ENCODE peak calls at places on chromosomes 7 and 10, in eight cellular contexts. L is cardiac muscle cell, F is PC-3, I is stomach, M is kidney, R is mucosa of descending colon, J is Panc1, G is neural progenitor cell. O is an unnamed sample. For H3K4me1 and H3K36me3, the result is how much of the 10 kb centered on the place peaks cover.

GRCh38 chr7:133545613-133546012 is 292.7 kb downstream of the EXOC4 start:
- DNase-seq in M (no peak), L (no peak), I (no peak), R (no peak), F (peak), G (no peak), J (no peak), O (no peak)

GRCh38 chr7:55533050-55533728 is 39.1 kb downstream of the VOPP1 start:
- DNase-seq in G (no peak), L (no peak), J (no peak), R (no peak), M (no peak), I (no peak), F (peak), O (no peak)

GRCh38 chr10:89426230-89426868 is 12.0 kb downstream of the IFIT5 start:
- DNase-seq in L (peak), J (peak), G (peak), R (no peak), M (no peak), F (peak), I (no peak), O (no peak)

GRCh38 chr10:11018830-11019692 is 1.4 kb downstream of the CELF2 start:
- DNase-seq in R (no peak), J (no peak), G (no peak), I (no peak), L (no peak), M (no peak), F (no peak), O (no peak)

GRCh38 chr10:75395955-75396860 is 5.4 kb downstream of the ZNF503 start:
- DNase-seq in L (peak), I (no peak), M (peak), G (peak), F (peak), R (peak), J (no peak), O (peak)

GRCh38 chr10:88754272-88754671 is 5.5 kb upstream of the LIPN start:
- DNase-seq in I (no peak), F (peak), G (no peak), R (no peak), M (no peak), L (no peak), J (no peak), O (no peak)

GRCh38 chr10:5165738-5166137 is 19.2 kb downstream of the AKR1C8 start:
- DNase-seq in L (no peak), F (no peak), G (peak), M (no peak), R (no peak), I (no peak), J (no peak), O (no peak)

GRCh38 chr7:149664666-149665065 is 108.7 kb downstream of the ZNF467 start:
- DNase-seq in R (no peak), F (no peak), G (no peak), J (no peak), L (no peak), I (no peak), M (no peak), O (no peak)

GRCh38 chr10:125231116-125231812 is 70.9 kb upstream of the CTBP2 start:
- DNase-seq in F (peak), M (no peak), J (no peak), R (no peak), I (no peak), G (no peak), L (no peak), O (no peak)

GRCh38 chr7:37973915-37974314 is 53.5 kb downstream of the EPDR1 start:
- DNase-seq in R (no peak), J (no peak), G (no peak), F (no peak), L (peak), I (no peak), M (no peak), O (no peak)

GRCh38 chr7:122750389-122750788 is 47.7 kb upstream of the RNF148 start:
- DNase-seq in G (no peak), R (no peak), M (no peak), I (no peak), J (no peak), L (no peak), F (no peak), O (no peak)

GRCh38 chr7:99083068-99083651 is 60.7 kb downstream of the SMURF1 start:
- DNase-seq in I (no peak), G (no peak), L (no peak), J (no peak), R (no peak), M (no peak), F (peak), O (no peak)

GRCh38 chr10:28130267-28130666 is 131.4 kb upstream of the ODAD2 start:
- DNase-seq in R (no peak), J (no peak), L (no peak), I (no peak), G (no peak), F (peak), M (no peak), O (no peak)

GRCh38 chr7:69199661-69200060 is 398.6 kb upstream of the AUTS2 start:
- DNase-seq in J (no peak), G (no peak), M (no peak), R (no peak), I (no peak), F (no peak), L (no peak), O (no peak)

GRCh38 chr7:93920496-93921189 is 892 bp upstream of the GNG11 start:
- DNase-seq in R (no peak), J (no peak), L (no peak), I (no peak), G (no peak), F (no peak), M (no peak), O (no peak)

GRCh38 chr7:52749880-52750279 is 285.6 kb upstream of the POM121L12 start:
- DNase-seq in L (no peak), R (no peak), F (no peak), M (no peak), G (peak), I (no peak), J (no peak), O (no peak)

GRCh38 chr10:131453772-131454634 is 142.5 kb upstream of the TCERG1L start:
- DNase-seq in I (peak), J (no peak), M (peak), G (peak), R (no peak), L (peak), F (peak), O (no peak)

GRCh38 chr7:22348379-22348778 is 8.6 kb downstream of the RAPGEF5 start:
- DNase-seq in R (no peak), I (no peak), J (no peak), F (peak), M (no peak), L (no peak), G (no peak), O (no peak)

GRCh38 chr10:79299397-79300370 is 47.6 kb upstream of the PPIF start:
- DNase-seq in R (no peak), F (peak), M (no peak), J (no peak), L (no peak), I (no peak), G (no peak), O (no peak)

GRCh38 chr10:92737484-92737883 is 47.7 kb downstream of the HHEX start:
- DNase-seq in J (no peak), R (no peak), F (no peak), G (no peak), I (no peak), L (no peak), M (no peak), O (no peak)

GRCh38 chr10:79176949-79177602 is 108.3 kb downstream of the ZMIZ1 start:
- DNase-seq in R (no peak), L (no peak), I (no peak), F (no peak), J (no peak), M (peak), G (no peak), O (no peak)

DNA sequence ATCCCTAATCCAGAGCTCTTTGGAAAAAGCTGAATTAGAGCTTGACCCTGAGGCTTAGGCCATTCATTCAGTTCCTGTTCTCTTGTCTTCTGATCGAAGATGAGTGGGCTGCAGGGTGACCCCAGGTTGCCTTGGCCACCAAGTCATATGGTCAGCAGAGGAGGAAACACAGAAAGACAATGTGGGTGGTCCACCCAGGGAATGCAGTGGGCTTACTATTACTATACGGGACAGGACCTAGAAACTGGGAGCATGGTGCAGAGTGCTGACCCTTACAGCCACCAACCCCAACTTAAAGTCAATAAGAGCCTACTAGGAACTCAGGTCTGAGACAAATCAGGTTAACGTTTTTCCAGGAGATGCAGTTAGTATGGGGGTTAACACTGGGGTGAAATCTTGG is 200.5 kb downstream of the HERPUD2 start:
- DNase-seq in I (no peak), G (no peak), F (no peak), R (no peak), L (no peak), J (no peak), M (no peak), O (no peak)
- H3K4me1 ChIP-seq in I (under half), G (under half), F (under half), R (under half), L (under half), J (under half), M (under half), O (under half)

DNA sequence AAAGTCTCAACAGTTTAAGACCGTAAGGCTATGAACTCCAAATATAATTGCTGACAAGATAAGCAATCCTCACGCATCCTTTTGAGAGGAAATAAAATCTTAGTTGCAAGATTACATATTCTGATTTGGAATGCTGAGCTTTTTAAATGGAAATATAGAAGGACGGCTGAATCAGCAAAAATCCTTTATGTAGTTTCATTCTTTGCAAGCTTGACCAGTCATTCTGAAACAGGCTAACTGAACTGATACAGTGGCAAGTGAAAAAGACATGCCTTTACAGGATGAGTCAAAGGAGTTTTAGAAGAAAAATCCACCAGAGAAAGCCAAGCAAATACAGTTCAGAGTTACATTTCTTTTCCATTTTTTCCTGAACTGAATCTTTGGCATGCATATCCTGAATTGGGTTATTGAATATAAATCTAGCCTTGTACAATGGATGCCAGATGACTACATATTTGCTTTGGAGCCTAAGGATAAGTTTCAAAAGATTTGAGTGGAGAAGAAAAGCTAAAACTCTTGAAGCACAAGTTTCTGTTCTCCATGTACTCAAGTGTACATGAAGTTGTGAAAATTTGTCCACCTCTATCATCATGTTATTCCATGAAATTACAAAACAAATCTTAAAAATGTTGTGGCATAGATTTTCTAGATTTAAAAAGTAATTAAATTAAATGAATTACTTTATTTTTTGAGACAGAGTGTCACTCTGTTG is 4.4 kb downstream of the VIM start:
- DNase-seq in R (no peak), G (no peak), I (no peak), F (no peak), L (no peak), J (no peak), M (no peak), O (no peak)
- H3K36me3 ChIP-seq in R (under half), G (under half), I (half or more), F (under half), L (half or more), J (under half), M (under half), O (half or more)

GRCh38 chr10:14645239-14645960 is 129.3 kb downstream of the FAM107B start:
- DNase-seq in L (no peak), M (no peak), J (no peak), I (no peak), F (no peak), R (no peak), G (no peak), O (no peak)

GRCh38 chr10:14648042-14648765 is 126.5 kb downstream of the FAM107B start:
- DNase-seq in F (no peak), R (peak), G (peak), J (no peak), L (peak), M (peak), I (peak), O (peak)

GRCh38 chr10:14649739-14650138 is 125.0 kb downstream of the FAM107B start:
- DNase-seq in F (no peak), I (no peak), J (no peak), G (no peak), L (no peak), R (no peak), M (no peak), O (no peak)

GRCh38 chr10:14652067-14652466 is 122.6 kb downstream of the FAM107B start:
- DNase-seq in J (no peak), L (no peak), G (no peak), M (no peak), F (no peak), I (no peak), R (no peak), O (no peak)

GRCh38 chr10:14648936-14649335 is 125.8 kb downstream of the FAM107B start:
- DNase-seq in G (no peak), J (no peak), R (no peak), I (no peak), F (no peak), L (no peak), M (no peak), O (no peak)
- H3K4me1 ChIP-seq in G (under half), J (under half), R (under half), I (under half), F (under half), L (under half), M (under half), O (under half)

GRCh38 chr7:42926204-42926603 is 5.8 kb downstream of the PSMA2 start:
- DNase-seq in R (no peak), M (no peak), I (no peak), L (no peak), G (no peak), F (no peak), J (no peak), O (no peak)

GRCh38 chr7:42925630-42926029 is 6.3 kb downstream of the PSMA2 start:
- DNase-seq in I (no peak), L (no peak), F (no peak), R (no peak), M (no peak), J (no peak), G (no peak), O (no peak)

GRCh38 chr7:42924223-42924877 is 7.6 kb downstream of the PSMA2 start:
- DNase-seq in G (no peak), L (no peak), I (no peak), J (no peak), F (no peak), M (no peak), R (no peak), O (no peak)

GRCh38 chr7:42922017-42922753 is 9.8 kb downstream of the PSMA2 start:
- DNase-seq in J (no peak), I (no peak), G (no peak), M (no peak), R (no peak), F (no peak), L (no peak), O (no peak)
- H3K36me3 ChIP-seq in J (half or more), I (half or more), G (under half), M (half or more), R (under half), F (half or more), L (half or more), O (half or more)

GRCh38 chr10:49601857-49602256 is 8.3 kb upstream of the SLC18A3 start:
- DNase-seq in J (no peak), G (no peak), M (no peak), I (peak), R (no peak), F (peak), L (no peak), O (no peak)

GRCh38 chr10:49600046-49600445 is 10.1 kb upstream of the SLC18A3 start:
- DNase-seq in R (no peak), G (no peak), L (no peak), M (no peak), I (no peak), J (no peak), F (no peak), O (no peak)

GRCh38 chr10:49599546-49599945 is 10.6 kb upstream of the SLC18A3 start:
- DNase-seq in F (no peak), L (no peak), G (no peak), M (no peak), I (no peak), J (no peak), R (no peak), O (no peak)

GRCh38 chr10:49602380-49603023 is 7.6 kb upstream of the SLC18A3 start:
- DNase-seq in I (no peak), M (no peak), L (no peak), J (no peak), G (no peak), R (no peak), F (no peak), O (no peak)

DNA sequence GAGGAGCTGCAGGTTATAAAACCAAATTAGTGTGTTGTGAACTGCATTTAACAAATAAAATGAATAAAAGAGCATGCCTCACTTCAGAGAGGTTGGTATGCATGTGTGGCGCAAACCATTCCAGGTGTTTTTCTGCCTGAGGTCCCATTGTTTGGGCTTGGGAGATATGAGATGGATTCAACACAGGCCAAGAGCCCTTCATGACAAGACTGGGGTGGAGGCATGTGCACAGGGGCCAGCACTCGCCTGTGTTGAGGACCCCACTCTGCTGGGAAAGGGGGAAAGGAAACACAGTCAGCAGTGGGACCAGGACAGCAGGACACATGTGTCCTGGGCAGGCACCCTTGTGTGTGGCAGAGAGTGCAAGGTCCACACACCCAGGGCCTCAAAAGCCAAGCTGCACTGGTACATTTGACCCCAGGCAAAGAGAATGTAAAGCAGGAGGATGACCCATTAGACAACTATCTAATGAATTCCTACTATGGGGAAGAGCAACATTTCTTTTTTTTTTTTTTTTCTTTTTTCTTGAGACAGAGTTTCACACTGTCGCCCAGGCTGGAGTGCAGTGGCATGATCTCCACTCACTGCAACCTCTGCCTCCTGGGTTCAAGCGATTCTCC is 9.2 kb upstream of the SLC18A3 start:
- DNase-seq in M (no peak), J (no peak), F (no peak), L (no peak), G (no peak), R (no peak), I (no peak), O (no peak)
- H3K4me1 ChIP-seq in M (under half), J (under half), F (under half), L (under half), G (under half), R (under half), I (under half), O (under half)

DNA sequence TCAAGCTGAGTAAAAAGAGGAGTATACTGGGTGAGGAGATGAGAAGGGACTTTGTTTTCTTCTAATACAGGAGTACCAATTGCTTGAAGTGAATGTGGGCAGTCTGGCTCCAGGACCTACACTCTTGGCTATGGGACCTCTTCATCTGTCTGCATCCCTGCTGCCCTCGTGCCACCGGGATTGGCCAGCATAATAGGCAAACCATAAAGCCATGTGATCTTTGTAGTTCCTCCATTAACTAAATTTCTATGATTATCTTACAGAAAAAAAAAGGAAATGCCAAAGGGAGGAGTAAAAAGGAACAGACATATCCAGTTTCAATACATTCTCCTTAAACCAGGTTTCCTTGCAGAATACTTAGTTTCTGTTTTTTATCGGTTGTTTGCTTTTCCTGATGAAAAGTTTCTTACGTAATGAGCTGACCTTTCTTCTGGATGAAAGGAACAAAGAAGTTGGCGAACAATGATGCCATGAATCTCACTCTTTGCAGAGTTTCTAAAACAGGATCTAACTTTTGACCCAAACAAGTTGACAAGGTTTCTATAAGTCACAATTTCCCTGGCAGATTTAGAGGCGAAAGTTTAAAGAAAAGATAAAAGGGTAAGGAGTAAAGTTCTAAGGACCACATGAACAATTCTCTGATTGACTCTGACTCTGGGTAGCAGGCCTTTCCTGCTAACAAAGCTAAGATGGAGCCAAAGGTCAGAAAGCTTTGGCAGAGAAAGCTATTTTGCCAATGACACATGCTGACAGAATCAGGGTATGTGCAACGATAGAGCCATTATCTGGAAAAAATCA is 54.1 kb downstream of the LAMB1 start:
- DNase-seq in F (peak), J (peak), M (no peak), R (no peak), G (no peak), L (no peak), I (no peak), O (no peak)
- H3K36me3 ChIP-seq in F (under half), J (under half), M (half or more), R (under half), G (under half), L (under half), I (half or more), O (half or more)

DNA sequence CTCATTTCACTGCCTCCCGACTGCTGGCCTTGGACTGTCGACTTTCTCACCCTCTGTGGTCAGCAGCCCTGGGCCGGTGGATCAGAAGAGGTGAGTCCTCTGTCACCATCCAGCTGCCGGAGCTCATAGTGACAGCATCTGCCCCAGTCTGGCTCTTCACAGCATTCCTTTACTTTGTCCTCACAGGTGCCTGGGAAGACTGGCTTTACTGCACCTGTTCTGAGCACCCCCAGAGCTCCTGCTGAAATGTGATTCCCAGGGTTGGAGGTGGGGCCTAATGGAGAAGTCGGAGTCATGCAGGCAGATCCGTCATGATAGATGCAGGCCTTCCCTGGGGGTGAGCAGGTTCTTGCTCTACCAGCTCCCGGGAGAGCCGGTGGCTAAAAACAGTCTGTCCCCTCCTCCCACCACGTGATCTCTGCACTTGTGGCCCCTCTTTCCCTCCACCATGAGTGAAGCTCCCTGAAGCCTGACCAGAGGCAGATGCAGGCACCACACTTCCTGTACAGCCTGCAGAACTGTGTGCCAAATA is 171.5 kb downstream of the ZMYND11 start:
- DNase-seq in R (no peak), G (peak), L (peak), I (no peak), M (no peak), J (no peak), F (no peak), O (no peak)
- H3K4me1 ChIP-seq in R (under half), G (under half), L (under half), I (under half), M (under half), J (under half), F (under half), O (under half)

O was measured in lower lobe of right lung.